ENCODE peak calls at places on chromosomes 4 and X, in five cellular contexts. One of them, this sample, is unnamed.

GRCh38 chrX:78029663-78030062 is 60.2 kb upstream of the PGAM4 start:
- DNase-seq in HCT116: no peak
- DNase-seq in brain microvascular endothelial cell: peak; percentile 11
- DNase-seq in mammary epithelial cell: peak; percentile 21
- DNase-seq in left ventricle myocardium inferior: peak; percentile 13
- DNase-seq in this sample: peak; percentile 41

GRCh38 chr4:112234952-112235609 is 3.5 kb downstream of the AP1AR start:
- DNase-seq in HCT116: peak; percentile 63
- DNase-seq in left ventricle myocardium inferior: no peak
- DNase-seq in mammary epithelial cell: peak; percentile 75
- DNase-seq in brain microvascular endothelial cell: peak; percentile 84
- DNase-seq in this sample: peak; percentile 90

GRCh38 chr4:90126805-90127204 is 389 bp upstream of the CCSER1 start:
- DNase-seq in left ventricle myocardium inferior: no peak
- DNase-seq in brain microvascular endothelial cell: no peak
- DNase-seq in mammary epithelial cell: no peak
- DNase-seq in HCT116: no peak
- DNase-seq in this sample: no peak

GRCh38 chr4:57943672-57944071 is 833.5 kb upstream of the IGFBP7 start:
- DNase-seq in brain microvascular endothelial cell: peak; percentile 47
- DNase-seq in left ventricle myocardium inferior: no peak
- DNase-seq in mammary epithelial cell: no peak
- DNase-seq in HCT116: no peak
- DNase-seq in this sample: peak; percentile 71

GRCh38 chr4:185782523-185782922 is 29.5 kb downstream of the SORBS2 start:
- DNase-seq in brain microvascular endothelial cell: peak; percentile 72
- DNase-seq in mammary epithelial cell: peak; percentile 81
- DNase-seq in HCT116: no peak
- DNase-seq in left ventricle myocardium inferior: no peak
- DNase-seq in this sample: peak; percentile 84

GRCh38 chr4:23337292-23337691 is 552.6 kb downstream of the PPARGC1A start:
- DNase-seq in HCT116: no peak
- DNase-seq in mammary epithelial cell: no peak
- DNase-seq in left ventricle myocardium inferior: no peak
- DNase-seq in brain microvascular endothelial cell: no peak
- DNase-seq in this sample: no peak

GRCh38 chr4:8648296-8648695 is 55.7 kb downstream of the CPZ start:
- DNase-seq in left ventricle myocardium inferior: no peak
- DNase-seq in HCT116: no peak
- DNase-seq in brain microvascular endothelial cell: no peak
- DNase-seq in mammary epithelial cell: no peak
- DNase-seq in this sample: no peak

GRCh38 chr4:153901220-153901619 is 112.3 kb upstream of the SFRP2 start:
- DNase-seq in mammary epithelial cell: no peak
- DNase-seq in left ventricle myocardium inferior: no peak
- DNase-seq in HCT116: no peak
- DNase-seq in brain microvascular endothelial cell: no peak
- DNase-seq in this sample: no peak

GRCh38 chrX:126027229-126027628 is 138.9 kb downstream of the DCAF12L2 start:
- DNase-seq in HCT116: no peak
- DNase-seq in left ventricle myocardium inferior: no peak
- DNase-seq in mammary epithelial cell: no peak
- DNase-seq in brain microvascular endothelial cell: no peak
- DNase-seq in this sample: no peak

DNA sequence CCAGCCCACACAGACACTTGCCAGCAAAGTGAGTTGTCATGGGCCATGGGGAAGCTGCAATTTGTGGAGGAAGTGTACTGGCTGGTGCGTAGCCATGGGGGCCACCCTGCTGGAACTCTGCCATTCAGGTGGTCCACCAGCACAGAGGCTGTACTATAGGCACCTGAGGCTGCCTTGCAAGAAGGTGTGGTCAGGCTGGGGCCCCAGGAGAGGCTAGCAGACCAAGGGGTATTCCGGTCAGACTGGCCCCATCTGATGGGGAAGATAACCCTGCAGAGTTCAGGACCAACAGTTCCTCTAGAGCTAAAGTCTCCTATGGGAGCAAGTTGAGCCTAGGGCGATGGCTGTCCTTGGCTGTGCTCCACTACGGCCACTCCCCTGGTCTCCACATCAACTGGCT is 136.1 kb downstream of the DCAF12L2 start:
- DNase-seq in left ventricle myocardium inferior: no peak
- DNase-seq in mammary epithelial cell: no peak
- DNase-seq in brain microvascular endothelial cell: no peak
- DNase-seq in HCT116: no peak
- DNase-seq in this sample: no peak
- TF ChIP-seq CTCF in left ventricle myocardium inferior: no peak
- TF ChIP-seq CTCF in mammary epithelial cell: no peak
- TF ChIP-seq CTCF in brain microvascular endothelial cell: no peak
- TF ChIP-seq CTCF in HCT116: no peak
- TF ChIP-seq CTCF in this sample: no peak

GRCh38 chr4:168740686-168741085 is 243.8 kb downstream of the PALLD start:
- DNase-seq in HCT116: no peak
- DNase-seq in mammary epithelial cell: no peak
- DNase-seq in left ventricle myocardium inferior: no peak
- DNase-seq in brain microvascular endothelial cell: no peak
- DNase-seq in this sample: no peak
- H3K4me3 ChIP-seq in HCT116: no peak overlapping the region
- H3K4me3 ChIP-seq in mammary epithelial cell: no peak overlapping the region
- H3K4me3 ChIP-seq in left ventricle myocardium inferior: no peak overlapping the region
- H3K4me3 ChIP-seq in brain microvascular endothelial cell: no peak overlapping the region
- H3K4me3 ChIP-seq in this sample: no peak overlapping the region

GRCh38 chrX:30637874-30638793 is 15.1 kb upstream of the GK start:
- DNase-seq in HCT116: no peak
- DNase-seq in brain microvascular endothelial cell: no peak
- DNase-seq in left ventricle myocardium inferior: no peak
- DNase-seq in mammary epithelial cell: no peak
- DNase-seq in this sample: no peak

GRCh38 chrX:30635630-30636029 is 17.6 kb upstream of the GK start:
- DNase-seq in brain microvascular endothelial cell: no peak
- DNase-seq in mammary epithelial cell: no peak
- DNase-seq in left ventricle myocardium inferior: no peak
- DNase-seq in HCT116: no peak
- DNase-seq in this sample: peak; percentile 24
- TF ChIP-seq CTCF in brain microvascular endothelial cell: peak; percentile 43
- TF ChIP-seq CTCF in mammary epithelial cell: peak; percentile 45
- TF ChIP-seq CTCF in left ventricle myocardium inferior: peak; percentile 46
- TF ChIP-seq CTCF in HCT116: peak; percentile 26
- TF ChIP-seq CTCF in this sample: peak; percentile 41

GRCh38 chrX:69034451-69034850 is 130.8 kb downstream of the PJA1 start:
- DNase-seq in HCT116: no peak
- DNase-seq in mammary epithelial cell: no peak
- DNase-seq in left ventricle myocardium inferior: no peak
- DNase-seq in brain microvascular endothelial cell: no peak
- DNase-seq in this sample: no peak

GRCh38 chrX:69038826-69039225 is 126.4 kb downstream of the PJA1 start:
- DNase-seq in mammary epithelial cell: no peak
- DNase-seq in left ventricle myocardium inferior: no peak
- DNase-seq in brain microvascular endothelial cell: no peak
- DNase-seq in HCT116: no peak
- DNase-seq in this sample: no peak

GRCh38 chrX:69038188-69038587 is 127.1 kb downstream of the PJA1 start:
- DNase-seq in mammary epithelial cell: no peak
- DNase-seq in left ventricle myocardium inferior: no peak
- DNase-seq in brain microvascular endothelial cell: no peak
- DNase-seq in HCT116: no peak
- DNase-seq in this sample: no peak

GRCh38 chrX:69037786-69038185 is 127.5 kb downstream of the PJA1 start:
- DNase-seq in brain microvascular endothelial cell: no peak
- DNase-seq in mammary epithelial cell: no peak
- DNase-seq in left ventricle myocardium inferior: no peak
- DNase-seq in HCT116: no peak
- DNase-seq in this sample: no peak

DNA sequence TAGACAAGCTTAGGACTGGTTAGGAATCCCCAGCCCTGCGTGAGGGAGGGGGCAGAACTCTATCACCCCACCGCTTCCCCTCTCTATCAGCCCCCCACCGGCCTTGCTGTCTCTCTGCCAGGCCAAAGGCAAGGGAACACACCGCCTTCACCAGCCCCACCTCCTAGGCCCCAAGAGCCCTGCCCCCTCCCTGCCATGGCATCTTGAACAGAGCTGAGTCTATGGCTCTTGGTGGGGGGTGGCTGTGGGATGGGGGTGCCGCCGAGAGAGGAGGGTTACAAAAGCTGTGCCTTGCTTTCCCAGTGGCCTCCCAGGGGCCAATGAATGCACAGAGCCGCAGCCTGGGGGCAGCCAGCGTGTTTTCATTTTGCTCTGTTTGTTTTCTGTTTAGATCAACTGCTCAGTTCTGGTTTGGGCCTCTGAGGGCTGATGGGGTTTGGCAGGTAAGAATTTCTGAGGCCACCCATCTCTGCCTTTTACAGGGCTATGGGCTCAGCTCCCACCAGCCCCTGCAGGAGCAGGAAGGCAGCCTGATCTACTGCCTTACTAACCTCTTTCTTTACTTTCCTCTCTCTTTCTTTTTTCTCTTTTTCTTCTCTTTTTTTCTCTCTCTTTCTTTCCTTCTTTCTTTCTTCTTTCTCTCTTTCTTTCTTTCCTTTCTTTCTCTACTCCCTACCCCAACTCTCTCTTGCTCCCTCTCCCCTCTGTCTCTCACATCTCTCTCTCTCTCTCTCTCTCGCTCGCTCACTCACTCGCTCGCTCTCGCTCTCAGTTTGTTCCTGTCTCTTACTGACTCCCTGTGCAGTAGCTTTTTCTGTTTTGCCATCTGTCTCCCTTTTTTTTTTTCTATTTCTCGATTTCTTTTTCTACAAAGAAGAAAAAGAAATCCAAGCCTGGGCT is 128.3 kb downstream of the PJA1 start:
- DNase-seq in mammary epithelial cell: no peak
- DNase-seq in brain microvascular endothelial cell: no peak
- DNase-seq in left ventricle myocardium inferior: no peak
- DNase-seq in HCT116: no peak
- DNase-seq in this sample: no peak
- H3K4me3 ChIP-seq in mammary epithelial cell: no peak overlapping the region
- H3K4me3 ChIP-seq in brain microvascular endothelial cell: no peak overlapping the region
- H3K4me3 ChIP-seq in left ventricle myocardium inferior: no peak overlapping the region
- H3K4me3 ChIP-seq in HCT116: no peak overlapping the region
- H3K4me3 ChIP-seq in this sample: no peak overlapping the region

GRCh38 chr4:98828801-98829200 is 100.1 kb downstream of the EIF4E start:
- DNase-seq in brain microvascular endothelial cell: no peak
- DNase-seq in left ventricle myocardium inferior: no peak
- DNase-seq in mammary epithelial cell: peak; percentile 27
- DNase-seq in HCT116: peak; percentile 19
- DNase-seq in this sample: peak; percentile 8
- TF ChIP-seq CTCF in brain microvascular endothelial cell: peak; percentile 55
- TF ChIP-seq CTCF in left ventricle myocardium inferior: no peak
- TF ChIP-seq CTCF in mammary epithelial cell: peak; percentile 28
- TF ChIP-seq CTCF in HCT116: peak; percentile 49
- TF ChIP-seq CTCF in this sample: no peak

GRCh38 chrX:83508526-83509245 is 596 bp downstream of the POU3F4 start:
- DNase-seq in mammary epithelial cell: no peak
- DNase-seq in HCT116: no peak
- DNase-seq in brain microvascular endothelial cell: no peak
- DNase-seq in left ventricle myocardium inferior: no peak
- DNase-seq in this sample: no peak

GRCh38 chrX:83511208-83511607 is 3.1 kb downstream of the POU3F4 start:
- DNase-seq in left ventricle myocardium inferior: no peak
- DNase-seq in brain microvascular endothelial cell: no peak
- DNase-seq in mammary epithelial cell: no peak
- DNase-seq in HCT116: no peak
- DNase-seq in this sample: no peak

GRCh38 chrX:83510466-83511181 is 2.5 kb downstream of the POU3F4 start:
- DNase-seq in HCT116: no peak
- DNase-seq in mammary epithelial cell: no peak
- DNase-seq in brain microvascular endothelial cell: no peak
- DNase-seq in left ventricle myocardium inferior: no peak
- DNase-seq in this sample: no peak

GRCh38 chrX:83508006-83508405 is at the start of gene POU3F4:
- DNase-seq in mammary epithelial cell: no peak
- DNase-seq in brain microvascular endothelial cell: no peak
- DNase-seq in HCT116: no peak
- DNase-seq in left ventricle myocardium inferior: no peak
- DNase-seq in this sample: no peak

GRCh38 chrX:83509246-83509801 is 1.2 kb downstream of the POU3F4 start:
- DNase-seq in brain microvascular endothelial cell: no peak
- DNase-seq in HCT116: no peak
- DNase-seq in left ventricle myocardium inferior: no peak
- DNase-seq in mammary epithelial cell: no peak
- DNase-seq in this sample: no peak
- H3K4me3 ChIP-seq in brain microvascular endothelial cell: no peak overlapping the region
- H3K4me3 ChIP-seq in HCT116: no peak overlapping the region
- H3K4me3 ChIP-seq in left ventricle myocardium inferior: peak overlapping the region; percentile 14
- H3K4me3 ChIP-seq in mammary epithelial cell: no peak overlapping the region
- H3K4me3 ChIP-seq in this sample: no peak overlapping the region

GRCh38 chr4:24428850-24429249 is 155.5 kb downstream of the DHX15 start:
- DNase-seq in brain microvascular endothelial cell: no peak
- DNase-seq in mammary epithelial cell: no peak
- DNase-seq in left ventricle myocardium inferior: no peak
- DNase-seq in HCT116: no peak
- DNase-seq in this sample: no peak
- TF ChIP-seq CTCF in brain microvascular endothelial cell: peak; percentile 41
- TF ChIP-seq CTCF in mammary epithelial cell: no peak
- TF ChIP-seq CTCF in left ventricle myocardium inferior: no peak
- TF ChIP-seq CTCF in HCT116: no peak
- TF ChIP-seq CTCF in this sample: no peak

This sample was measured in cardiac fibroblast.